ENCODE peak calls at places on chromosomes 12 and 14, in five cellular contexts. P, X, A, Y and U are unnamed samples.

GRCh38 chr12:86261142-86261541 is 5.0 kb upstream of the MGAT4C start:
- DNase-seq in X (no peak), Y (peak; percentile 41), A (no peak), P (no peak), U (no peak)

GRCh38 chr12:68667896-68668295 is 18.9 kb upstream of the NUP107 start:
- DNase-seq in P (no peak), Y (no peak), X (no peak), A (no peak), U (no peak)

GRCh38 chr14:78403278-78403815 is 233.2 kb downstream of the NRXN3 start:
- DNase-seq in P (no peak), Y (no peak), A (no peak), X (no peak), U (no peak)

GRCh38 chr14:100142073-100143040 is 17.1 kb downstream of the DEGS2 start:
- DNase-seq in P (no peak), A (peak; percentile 78), X (peak; percentile 88), Y (no peak), U (peak; percentile 78)

GRCh38 chr12:132619301-132620112 is 931 bp downstream of the P2RX2 start:
- DNase-seq in Y (no peak), P (no peak), A (no peak), X (no peak), U (no peak)

GRCh38 chr14:55303646-55304277 is 32.5 kb downstream of the FBXO34 start:
- DNase-seq in X (no peak), Y (peak; percentile 4), P (no peak), A (no peak), U (no peak)

GRCh38 chr12:57147641-57147944 is 174 bp upstream of the LRP1-AS start:
- DNase-seq in X (no peak), A (no peak), Y (peak; percentile 74), P (no peak), U (no peak)

GRCh38 chr12:116053479-116054195 is 223.9 kb downstream of the MED13L start:
- DNase-seq in P (no peak), A (peak; percentile 23), Y (peak; percentile 81), X (no peak), U (peak; percentile 25)

GRCh38 chr14:34330846-34331245 is 131.2 kb downstream of the SPTSSA start:
- DNase-seq in X (no peak), P (no peak), Y (no peak), A (no peak), U (no peak)

GRCh38 chr12:50742776-50743175 is 21.1 kb upstream of the ATF1 start:
- DNase-seq in P (no peak), A (no peak), X (no peak), Y (no peak), U (no peak)

GRCh38 chr12:125079943-125080645 is 14.9 kb downstream of the AACS start:
- DNase-seq in Y (no peak), P (no peak), X (no peak), A (no peak), U (no peak)

GRCh38 chr12:121590476-121591143 is 9.8 kb upstream of the KDM2B start:
- DNase-seq in X (no peak), Y (peak; percentile 69), P (no peak), A (no peak), U (no peak)

GRCh38 chr14:53517276-53517960 is 364.3 kb upstream of the DDHD1 start:
- DNase-seq in Y (peak; percentile 65), A (no peak), P (no peak), X (no peak), U (no peak)

GRCh38 chr14:92563359-92563758 is 49.8 kb downstream of the RIN3 start:
- DNase-seq in A (no peak), P (no peak), X (no peak), Y (peak; percentile 55), U (no peak)

GRCh38 chr12:116299064-116299463 is 21.6 kb upstream of the MED13L start:
- DNase-seq in X (peak; percentile 52), A (no peak), Y (no peak), P (no peak), U (no peak)

GRCh38 chr12:114152066-114152465 is 185.9 kb upstream of the RBM19 start:
- DNase-seq in Y (no peak), X (no peak), P (no peak), A (no peak), U (no peak)

GRCh38 chr12:15629108-15629507 is 160.1 kb downstream of the EPS8 start:
- DNase-seq in A (peak; percentile 64), Y (peak; percentile 98), P (peak; percentile 94), X (peak; percentile 28), U (peak; percentile 59)

GRCh38 chr12:93824514-93825500 is 147.6 kb downstream of the CRADD start:
- DNase-seq in Y (peak; percentile 43), X (no peak), P (no peak), A (no peak), U (no peak)

GRCh38 chr14:91843437-91843836 is 23.9 kb downstream of the TC2N start:
- DNase-seq in A (no peak), P (no peak), Y (no peak), X (no peak), U (no peak)

GRCh38 chr14:100531591-100532121 is 55.6 kb downstream of the BEGAIN start:
- DNase-seq in P (no peak), A (no peak), X (peak; percentile 17), Y (no peak), U (no peak)

GRCh38 chr14:64233791-64234190 is 60.4 kb downstream of the ESR2 start:
- DNase-seq in P (no peak), Y (peak; percentile 10), X (no peak), A (no peak), U (no peak)
- H3K4me3 ChIP-seq in P (no peak overlapping the region), Y (no peak overlapping the region), X (no peak overlapping the region), A (no peak overlapping the region), U (no peak overlapping the region)

GRCh38 chr14:68686212-68686478 is 106.7 kb downstream of the ZFP36L1 start:
- DNase-seq in X (no peak), Y (no peak), P (no peak), A (no peak), U (no peak)
- H3K4me1 ChIP-seq in X (peaks cover 25% of the 10 kb centered on the region), Y (peaks cover 46% of the 10 kb centered on the region), P (peaks cover 55% of the 10 kb centered on the region), A (peaks cover 35% of the 10 kb centered on the region), U (peaks cover 20% of the 10 kb centered on the region)

GRCh38 chr14:105841022-105842009 is 314.9 kb downstream of the TMEM121 start:
- DNase-seq in Y (no peak), A (no peak), X (no peak), P (no peak), U (no peak)
- TF ChIP-seq POLR2A in Y (no peak), A (no peak), X (no peak), P (no peak), U (no peak)

DNA sequence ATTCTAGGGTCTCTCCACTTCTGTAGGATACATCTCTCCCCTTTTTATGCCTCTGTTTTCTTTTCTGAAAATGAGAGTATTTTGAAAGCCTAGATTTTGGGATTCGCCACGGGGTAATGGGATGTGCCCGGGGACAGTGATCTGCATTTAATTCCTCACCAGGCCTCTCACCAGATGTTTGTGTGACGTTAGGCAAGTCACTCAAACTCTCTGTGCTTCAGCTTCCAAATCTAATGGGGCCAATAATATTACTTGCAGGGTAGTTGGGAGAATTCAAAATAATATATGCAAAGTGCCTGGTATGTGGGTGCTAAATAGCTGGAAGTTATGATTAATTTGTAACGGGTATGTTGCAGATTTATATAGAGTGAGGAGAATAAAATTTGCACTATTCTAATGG is 78.8 kb downstream of the C12orf75 start:
- DNase-seq in P (no peak), Y (no peak), A (no peak), X (no peak), U (no peak)
- H3K4me3 ChIP-seq in P (no peak overlapping the region), Y (no peak overlapping the region), A (no peak overlapping the region), X (no peak overlapping the region), U (no peak overlapping the region)

DNA sequence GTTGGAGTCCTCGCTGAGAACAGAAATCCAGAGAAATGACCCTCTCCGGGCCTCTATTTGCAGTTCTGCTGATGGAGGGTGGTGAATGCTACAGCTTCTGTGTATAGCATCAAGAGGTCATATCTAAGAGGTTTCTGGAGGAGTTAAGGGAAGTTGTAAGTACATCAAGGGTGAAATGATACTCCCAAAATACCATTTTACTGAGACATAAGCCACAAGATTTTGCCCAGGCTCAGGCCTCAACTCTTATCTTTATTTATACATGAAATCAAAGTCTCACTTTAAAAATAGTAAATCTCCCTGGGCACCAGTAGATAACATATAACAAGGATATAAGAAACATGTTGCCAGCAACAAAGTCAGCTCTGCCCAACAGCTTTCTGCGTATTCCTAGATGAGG is 40.4 kb downstream of the NIN start:
- DNase-seq in X (no peak), Y (peak; percentile 70), A (no peak), P (no peak), U (no peak)
- H3K4me1 ChIP-seq in X (no peaks in the 10 kb centered on the region), Y (peaks cover 7% of the 10 kb centered on the region), A (no peaks in the 10 kb centered on the region), P (no peaks in the 10 kb centered on the region), U (no peaks in the 10 kb centered on the region)